ENCODE peak calls at places on chromosomes 3 and 15, in eight cellular contexts. D, I, U, R, X, V, L and W are unnamed samples.

GRCh38 chr3:42970976-42971772 is 7.9 kb upstream of the GASK1A start:
- DNase-seq in V (no peak), U (no peak), X (no peak), D (no peak), I (no peak), R (no peak), L (no peak), W (no peak)

GRCh38 chr3:146739203-146739671 is 134.1 kb upstream of the PLSCR5 start:
- DNase-seq in V (no peak), I (no peak), U (no peak), R (no peak), X (no peak), D (no peak), L (no peak), W (no peak)

GRCh38 chr3:65595222-65595996 is 443.3 kb downstream of the MAGI1 start:
- DNase-seq in I (no peak), X (no peak), D (no peak), L (no peak), V (no peak), U (no peak), R (no peak), W (no peak)

GRCh38 chr15:44550256-44550655 is 13.3 kb downstream of the EIF3J start:
- DNase-seq in X (no peak), V (no peak), D (no peak), L (no peak), I (peak), U (no peak), R (no peak), W (no peak)

GRCh38 chr3:49673715-49674490 is at the start of gene APEH:
- DNase-seq in X (peak), U (peak), I (peak), R (peak), L (peak), D (peak), V (peak), W (peak)

GRCh38 chr3:127264292-127264691 is 23.6 kb downstream of the PRR20G start:
- DNase-seq in L (no peak), X (no peak), I (no peak), U (peak), R (no peak), V (no peak), D (no peak), W (no peak)

GRCh38 chr15:73965094-73965729 is 26.9 kb downstream of the STOML1 start:
- DNase-seq in X (peak), V (no peak), U (no peak), I (no peak), L (no peak), R (no peak), D (peak), W (peak)

GRCh38 chr15:59300618-59301139 is 72.0 kb downstream of the MYO1E start:
- DNase-seq in L (peak), V (no peak), I (no peak), X (no peak), U (no peak), R (no peak), D (no peak), W (no peak)

GRCh38 chr3:53074761-53075742 is 29.2 kb upstream of the SFMBT1 start:
- DNase-seq in X (no peak), R (no peak), V (no peak), I (no peak), D (no peak), U (no peak), L (no peak), W (peak)

GRCh38 chr3:108234387-108234957 is 12.2 kb upstream of the IFT57 start:
- DNase-seq in V (no peak), L (no peak), R (no peak), D (no peak), X (no peak), I (no peak), U (no peak), W (no peak)

GRCh38 chr15:63519548-63520178 is 15.3 kb downstream of the USP3 start:
- DNase-seq in I (no peak), X (no peak), R (no peak), V (no peak), U (no peak), D (no peak), L (no peak), W (no peak)

GRCh38 chr3:117217355-117217754 is 507.8 kb downstream of the TUSC7 start:
- DNase-seq in L (no peak), R (no peak), I (no peak), D (no peak), U (no peak), V (no peak), X (no peak), W (no peak)

GRCh38 chr3:50371133-50371670 is 11.9 kb upstream of the TMEM115 start:
- DNase-seq in I (no peak), D (no peak), R (no peak), U (no peak), V (no peak), X (no peak), L (no peak), W (no peak)

GRCh38 chr3:180278583-180279188 is 241.9 kb upstream of the PEX5L start:
- DNase-seq in X (no peak), R (peak), D (no peak), I (no peak), U (no peak), V (no peak), L (no peak), W (no peak)

GRCh38 chr15:57780461-57780860 is 73.9 kb downstream of the POLR2M start:
- DNase-seq in I (no peak), V (no peak), U (no peak), L (no peak), R (no peak), D (no peak), X (no peak), W (no peak)

GRCh38 chr15:78322243-78322642 is 17.9 kb upstream of the CRABP1 start:
- DNase-seq in U (peak), D (peak), R (no peak), L (no peak), V (no peak), X (peak), I (no peak), W (no peak)

GRCh38 chr3:24004171-24004938 is 59.3 kb downstream of the NR1D2 start:
- DNase-seq in V (no peak), I (no peak), L (no peak), X (no peak), D (no peak), R (no peak), U (no peak), W (no peak)

GRCh38 chr15:96160269-96160668 is 170.2 kb upstream of the NR2F2 start:
- DNase-seq in I (no peak), V (no peak), R (no peak), D (no peak), L (peak), X (peak), U (no peak), W (peak)

GRCh38 chr3:161576733-161577510 is 80.3 kb downstream of the OTOL1 start:
- DNase-seq in V (no peak), D (no peak), R (no peak), U (no peak), I (no peak), X (no peak), L (no peak), W (no peak)

GRCh38 chr3:172021165-172021564 is 18.2 kb upstream of the FNDC3B start:
- DNase-seq in L (no peak), R (no peak), U (no peak), I (no peak), X (no peak), D (no peak), V (no peak), W (no peak)

GRCh38 chr15:51186121-51186795 is 91.6 kb upstream of the TNFAIP8L3 start:
- DNase-seq in V (no peak), X (no peak), L (no peak), U (no peak), I (no peak), R (no peak), D (no peak), W (no peak)